ENCODE peak calls at places on chromosomes 5 and 9, in seven cellular contexts. S is endothelial cell, V is neural crest cell, A is GM12865, F is lung, K is heart left ventricle, R is chondrocyte. P is an unnamed sample.

GRCh38 chr5:171405615-171406014 is 13.8 kb upstream of the FGF18 start:
- DNase-seq in S (no peak), V (no peak), A (no peak), F (no peak), K (no peak), R (no peak), P (no peak)

GRCh38 chr5:143635146-143635752 is 176.7 kb upstream of the HMHB1 start:
- DNase-seq in S (no peak), V (no peak), A (no peak), F (peak; percentile 41), K (no peak), R (no peak), P (no peak)

GRCh38 chr9:806285-807156 is 35.0 kb upstream of the DMRT1 start:
- DNase-seq in S (peak; percentile 19), V (peak; percentile 5), A (peak; percentile 39), F (no peak), K (no peak), R (no peak), P (no peak)

GRCh38 chr5:175814676-175815075 is 56.7 kb upstream of the CPLX2 start:
- DNase-seq in S (no peak), V (no peak), A (no peak), F (no peak), K (no peak), R (peak; percentile 58), P (no peak)

GRCh38 chr5:170297589-170298462 is at the start of gene LCP2:
- DNase-seq in S (no peak), V (no peak), A (peak; percentile 63), F (no peak), K (no peak), R (no peak), P (no peak)

GRCh38 chr9:104361207-104361606 is 142.9 kb upstream of the OR13F1 start:
- DNase-seq in S (no peak), V (no peak), A (no peak), F (no peak), K (no peak), R (no peak), P (no peak)

GRCh38 chr9:107768224-107768623 is 278.7 kb upstream of the KLF4 start:
- DNase-seq in S (peak; percentile 64), V (no peak), A (no peak), F (no peak), K (peak; percentile 54), R (no peak), P (no peak)

GRCh38 chr9:73038613-73039012 is 85.8 kb upstream of the ALDH1A1 start:
- DNase-seq in S (no peak), V (peak; percentile 11), A (no peak), F (peak; percentile 31), K (peak; percentile 33), R (no peak), P (no peak)

GRCh38 chr5:141534492-141535213 is 45.8 kb downstream of the PCDHGC5 start:
- DNase-seq in S (no peak), V (no peak), A (no peak), F (no peak), K (no peak), R (no peak), P (no peak)

GRCh38 chr9:99870126-99870525 is 36.3 kb upstream of the STX17 start:
- DNase-seq in S (no peak), V (no peak), A (no peak), F (no peak), K (no peak), R (no peak), P (no peak)

GRCh38 chr5:97425511-97425910 is 242.5 kb upstream of the RIOK2 start:
- DNase-seq in S (peak; percentile 28), V (peak; percentile 14), A (peak; percentile 25), F (no peak), K (no peak), R (no peak), P (no peak)

GRCh38 chr5:107385701-107386100 is 285.0 kb downstream of the EFNA5 start:
- DNase-seq in S (no peak), V (no peak), A (no peak), F (no peak), K (no peak), R (no peak), P (no peak)

GRCh38 chr5:19886123-19886921 is 101.7 kb downstream of the CDH18 start:
- DNase-seq in S (no peak), V (no peak), A (no peak), F (no peak), K (no peak), R (no peak), P (no peak)

GRCh38 chr9:71636143-71636839 is 132.0 kb downstream of the CEMIP2 start:
- DNase-seq in S (no peak), V (no peak), A (no peak), F (no peak), K (no peak), R (no peak), P (no peak)

GRCh38 chr5:135569755-135570452 is 8.9 kb downstream of the CXCL14 start:
- DNase-seq in S (peak; percentile 72), V (peak; percentile 39), A (peak; percentile 46), F (peak; percentile 36), K (peak; percentile 41), R (no peak), P (no peak)

GRCh38 chr9:135474915-135475314 is 4.7 kb upstream of the PPP1R26 start:
- DNase-seq in S (peak; percentile 67), V (peak; percentile 65), A (peak; percentile 17), F (no peak), K (no peak), R (no peak), P (no peak)

GRCh38 chr5:176189857-176190256 is 48.4 kb upstream of the SIMC1 start:
- DNase-seq in S (no peak), V (no peak), A (no peak), F (no peak), K (no peak), R (no peak), P (no peak)

GRCh38 chr9:15512204-15512603 is 1.4 kb upstream of the PSIP1 start:
- DNase-seq in S (no peak), V (no peak), A (peak; percentile 37), F (no peak), K (no peak), R (no peak), P (no peak)

GRCh38 chr5:9456435-9457042 is 89.3 kb downstream of the SEMA5A start:
- DNase-seq in S (no peak), V (no peak), A (no peak), F (no peak), K (no peak), R (no peak), P (no peak)

GRCh38 chr9:7209051-7209450 is 451.3 kb downstream of the KDM4C start:
- DNase-seq in S (no peak), V (no peak), A (no peak), F (no peak), K (no peak), R (no peak), P (peak; percentile 30)

GRCh38 chr9:135788576-135789300 is 86.8 kb downstream of the KCNT1 start:
- DNase-seq in S (no peak), V (no peak), A (no peak), F (no peak), K (no peak), R (no peak), P (no peak)

GRCh38 chr9:23123048-23123632 is 676.5 kb downstream of the DMRTA1 start:
- DNase-seq in S (peak; percentile 53), V (peak; percentile 23), A (peak; percentile 29), F (no peak), K (no peak), R (no peak), P (no peak)

GRCh38 chr9:129102791-129103594 is 7.6 kb downstream of the CRAT start:
- DNase-seq in S (peak; percentile 63), V (peak; percentile 36), A (peak; percentile 57), F (peak; percentile 45), K (peak; percentile 55), R (no peak), P (no peak)

DNA sequence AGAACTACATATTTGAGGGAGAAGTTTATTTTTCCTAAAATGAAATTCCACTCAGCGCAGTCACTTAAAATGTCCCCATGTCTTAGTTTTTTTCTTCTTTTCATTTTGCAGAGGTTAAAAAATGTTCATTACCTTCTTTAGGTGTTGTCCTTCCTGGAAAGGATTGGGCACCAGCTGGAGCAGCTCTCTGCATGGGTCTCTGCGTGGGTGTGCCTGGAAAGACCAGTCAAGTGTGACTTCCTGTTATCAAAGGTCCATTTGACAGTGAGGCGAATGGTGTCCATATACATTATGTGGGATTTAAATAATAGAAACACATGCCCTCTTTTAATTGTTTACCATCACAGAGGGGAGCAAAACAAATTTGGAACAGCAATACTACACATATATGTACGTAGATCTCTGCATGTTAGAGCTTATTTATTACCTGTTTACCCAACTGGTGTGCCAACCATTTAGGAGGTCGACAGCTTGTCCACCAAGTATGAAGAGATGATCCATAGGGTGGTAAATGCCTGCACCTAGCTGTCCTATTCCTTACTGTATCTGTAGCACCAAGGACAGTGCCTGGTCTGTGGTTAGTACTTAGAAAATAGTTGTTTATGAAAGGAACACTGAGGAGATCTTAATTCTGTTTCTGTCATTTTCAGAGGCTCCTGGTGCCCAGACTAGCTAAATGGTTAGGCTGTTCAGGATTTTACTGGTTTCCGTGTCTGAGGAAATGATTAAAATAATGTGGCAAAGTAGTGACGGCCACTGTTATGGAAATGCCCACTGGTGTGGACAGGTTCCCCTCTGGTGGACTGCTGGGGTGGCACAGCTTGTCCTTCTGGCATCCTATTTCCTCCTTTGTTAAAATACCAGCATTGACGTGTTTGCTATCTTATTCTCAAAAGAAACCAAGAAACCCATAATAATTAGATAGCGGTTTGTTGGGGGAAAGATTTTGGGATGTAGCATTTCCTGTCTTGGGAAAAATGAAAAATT is 200.4 kb downstream of the MAST4 start:
- DNase-seq in S (no peak), V (no peak), A (no peak), F (no peak), K (no peak), R (no peak), P (no peak)
- TF ChIP-seq CTCF in S (no peak), V (peak; percentile 35), A (no peak), F (no peak), K (no peak), R (peak; percentile 53), P (peak; percentile 26)

GRCh38 chr5:173556142-173557028 is 60.1 kb downstream of the BOD1 start:
- DNase-seq in S (no peak), V (no peak), A (no peak), F (no peak), K (no peak), R (no peak), P (no peak)
- TF ChIP-seq CTCF in S (no peak), V (no peak), A (no peak), F (no peak), K (no peak), R (no peak), P (no peak)

GRCh38 chr5:158392753-158393152 is 533.8 kb upstream of the CLINT1 start:
- DNase-seq in S (no peak), V (no peak), A (no peak), F (no peak), K (no peak), R (no peak), P (no peak)
- TF ChIP-seq CTCF in S (no peak), V (no peak), A (no peak), F (no peak), K (no peak), R (no peak), P (no peak)

DNA sequence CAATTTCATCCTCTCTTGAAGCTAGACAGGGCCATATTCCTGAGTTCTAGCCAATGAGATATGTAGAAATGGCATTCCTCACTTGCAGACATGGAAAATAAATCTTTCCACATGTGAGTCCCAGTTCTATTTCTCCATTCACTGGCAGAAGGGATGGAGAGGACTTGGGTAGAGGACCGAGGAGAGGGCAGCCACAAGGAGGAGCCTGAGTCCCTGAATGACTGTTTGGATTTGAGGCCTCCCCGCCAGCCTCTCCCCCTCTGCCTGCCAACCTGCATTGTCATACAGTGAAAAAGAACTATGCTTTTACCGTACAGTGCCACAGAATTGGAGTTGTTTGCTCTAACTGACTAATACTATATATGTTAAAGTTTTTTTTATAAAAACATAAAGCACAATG is 583.0 kb upstream of the WWC1 start:
- DNase-seq in S (no peak), V (no peak), A (no peak), F (no peak), K (no peak), R (no peak), P (no peak)
- TF ChIP-seq CTCF in S (no peak), V (no peak), A (no peak), F (no peak), K (no peak), R (no peak), P (peak; percentile 6)